ENCODE peak calls at places on chromosomes 2 and 18, in six cellular contexts. Z is GM04504, P is kidney, L is ELF-1, Y is SK-N-DZ, V is fibroblast of pulmonary artery. F is an unnamed sample.

GRCh38 chr2:206004004-206004693 is 81.8 kb downstream of the INO80D start:
- DNase-seq in Y (no peak), L (peak), V (peak), P (no peak), Z (no peak), F (peak)

GRCh38 chr2:25664531-25665307 is 8.7 kb downstream of the DTNB start:
- DNase-seq in L (peak), P (no peak), Z (no peak), Y (peak), V (peak), F (peak)

GRCh38 chr2:24972315-24972958 is 682 bp upstream of the DNAJC27 start:
- DNase-seq in P (no peak), V (peak), Z (no peak), Y (peak), L (peak), F (peak)

GRCh38 chr2:211745295-211746097 is 793.1 kb downstream of the ERBB4 start:
- DNase-seq in L (peak), V (peak), P (no peak), Y (peak), Z (peak), F (peak)

GRCh38 chr2:228600265-228600664 is 418.8 kb upstream of the SPHKAP start:
- DNase-seq in V (peak), Y (no peak), L (no peak), Z (peak), P (no peak), F (no peak)

GRCh38 chr2:88903744-88904353 is 212.4 kb downstream of the RPIA start:
- DNase-seq in L (peak), Z (no peak), Y (peak), P (no peak), V (peak), F (peak)

GRCh38 chr2:11798946-11799495 is 52.6 kb downstream of the LPIN1 start:
- DNase-seq in Z (no peak), P (no peak), L (no peak), Y (no peak), V (no peak), F (no peak)

GRCh38 chr2:230933521-230934180 is 8.6 kb upstream of the GPR55 start:
- DNase-seq in Y (no peak), Z (no peak), V (no peak), L (no peak), P (no peak), F (no peak)

GRCh38 chr2:71545572-71546274 is 92.4 kb downstream of the DYSF start:
- DNase-seq in V (peak), L (peak), Z (no peak), P (peak), Y (peak), F (peak)

GRCh38 chr2:181104512-181105121 is 124.2 kb downstream of the UBE2E3 start:
- DNase-seq in V (peak), Z (peak), Y (peak), P (no peak), L (no peak), F (peak)

GRCh38 chr2:136408795-136409194 is 290.8 kb upstream of the CXCR4 start:
- DNase-seq in Z (no peak), L (no peak), V (no peak), Y (no peak), P (no peak), F (no peak)

GRCh38 chr2:105438104-105438929 is 39.5 kb upstream of the FHL2 start:
- DNase-seq in L (peak), V (peak), Y (peak), Z (peak), P (peak), F (peak)

GRCh38 chr18:8814206-8814605 is 108.8 kb downstream of the MTCL1 start:
- DNase-seq in Y (no peak), Z (no peak), V (peak), P (no peak), L (no peak), F (no peak)

GRCh38 chr18:24514439-24514838 is 54.0 kb downstream of the HRH4 start:
- DNase-seq in V (peak), Z (no peak), P (no peak), Y (no peak), L (peak), F (peak)

GRCh38 chr2:150063950-150064549 is 423.4 kb downstream of the RND3 start:
- DNase-seq in Z (no peak), Y (peak), V (no peak), L (peak), P (no peak), F (no peak)

GRCh38 chr2:23487735-23488492 is 102.9 kb downstream of the KLHL29 start:
- DNase-seq in Y (no peak), Z (no peak), P (no peak), V (peak), L (peak), F (peak)

GRCh38 chr2:233399306-233400225 is 45.3 kb downstream of the DGKD start:
- DNase-seq in L (no peak), Y (no peak), Z (no peak), P (no peak), V (no peak), F (no peak)

GRCh38 chr18:22639026-22639463 is 221.3 kb upstream of the CTAGE1 start:
- DNase-seq in L (no peak), Y (no peak), Z (peak), V (peak), P (no peak), F (no peak)

GRCh38 chr2:71858056-71858455 is 289.6 kb downstream of the CYP26B1 start:
- DNase-seq in Y (no peak), V (no peak), L (no peak), Z (no peak), P (no peak), F (no peak)

GRCh38 chr2:237497820-237498128 is 10.7 kb downstream of the MLPH start:
- DNase-seq in P (peak), L (no peak), Y (no peak), Z (peak), V (no peak), F (no peak)

F was measured in SJCRH30.